ENCODE peak calls at places on chromosome 6, in five cellular contexts. F, S, P, Q and H are unnamed samples.

GRCh38 chr6:9100869-9101575 is 665.7 kb upstream of the SLC35B3 start:
- DNase-seq in P (no peak), Q (no peak), S (no peak), F (no peak), H (no peak)

GRCh38 chr6:168695701-168696100 is 254.7 kb downstream of the SMOC2 start:
- DNase-seq in F (no peak), Q (no peak), S (no peak), P (no peak), H (no peak)

GRCh38 chr6:17884501-17885039 is 102.9 kb downstream of the KIF13A start:
- DNase-seq in F (peak; percentile 49), P (no peak), S (no peak), Q (no peak), H (peak; percentile 67)

GRCh38 chr6:33592595-33593413 is 12.7 kb upstream of the BAK1 start:
- DNase-seq in P (peak; percentile 44), F (peak; percentile 25), Q (no peak), S (no peak), H (peak; percentile 91)

GRCh38 chr6:164097557-164098398 is 683.3 kb downstream of the QKI start:
- DNase-seq in P (no peak), F (peak; percentile 90), S (no peak), Q (no peak), H (no peak)

GRCh38 chr6:17219098-17219497 is 62.1 kb upstream of the RBM24 start:
- DNase-seq in F (no peak), S (no peak), Q (no peak), P (no peak), H (no peak)

GRCh38 chr6:110039996-110040383 is 61.9 kb downstream of the GPR6 start:
- DNase-seq in P (peak; percentile 23), S (no peak), Q (no peak), F (peak; percentile 12), H (peak; percentile 70)

GRCh38 chr6:73579389-73579788 is 58.6 kb upstream of the EEF1A1 start:
- DNase-seq in S (no peak), Q (peak; percentile 36), F (no peak), P (peak; percentile 52), H (peak; percentile 24)

GRCh38 chr6:159565181-159565580 is 127.9 kb downstream of the SOD2 start:
- DNase-seq in P (no peak), S (no peak), F (no peak), Q (no peak), H (no peak)

GRCh38 chr6:34200340-34200971 is 36.2 kb upstream of the HMGA1 start:
- DNase-seq in S (no peak), F (no peak), P (no peak), Q (no peak), H (no peak)

GRCh38 chr6:18302561-18303439 is 38.5 kb upstream of the DEK start:
- DNase-seq in P (no peak), Q (no peak), S (no peak), F (no peak), H (no peak)

GRCh38 chr6:35091353-35092083 is 49.6 kb downstream of the TCP11 start:
- DNase-seq in Q (no peak), S (no peak), F (peak; percentile 6), P (no peak), H (no peak)

GRCh38 chr6:20473518-20473917 is 60.7 kb upstream of the CDKAL1 start:
- DNase-seq in S (no peak), Q (no peak), P (no peak), F (no peak), H (no peak)

GRCh38 chr6:49151461-49151860 is 311.6 kb downstream of the MMUT start:
- DNase-seq in F (no peak), Q (no peak), P (no peak), S (no peak), H (no peak)

GRCh38 chr6:1363729-1364572 is 25.4 kb upstream of the FOXF2 start:
- DNase-seq in Q (no peak), P (no peak), F (no peak), S (peak; percentile 41), H (no peak)

GRCh38 chr6:41723178-41723935 is 12.1 kb downstream of the TFEB start:
- DNase-seq in Q (peak; percentile 75), P (no peak), F (peak; percentile 89), S (peak; percentile 84), H (peak; percentile 84)

GRCh38 chr6:88367248-88367647 is 201.1 kb upstream of the CNR1 start:
- DNase-seq in S (no peak), Q (no peak), F (no peak), P (no peak), H (no peak)

DNA sequence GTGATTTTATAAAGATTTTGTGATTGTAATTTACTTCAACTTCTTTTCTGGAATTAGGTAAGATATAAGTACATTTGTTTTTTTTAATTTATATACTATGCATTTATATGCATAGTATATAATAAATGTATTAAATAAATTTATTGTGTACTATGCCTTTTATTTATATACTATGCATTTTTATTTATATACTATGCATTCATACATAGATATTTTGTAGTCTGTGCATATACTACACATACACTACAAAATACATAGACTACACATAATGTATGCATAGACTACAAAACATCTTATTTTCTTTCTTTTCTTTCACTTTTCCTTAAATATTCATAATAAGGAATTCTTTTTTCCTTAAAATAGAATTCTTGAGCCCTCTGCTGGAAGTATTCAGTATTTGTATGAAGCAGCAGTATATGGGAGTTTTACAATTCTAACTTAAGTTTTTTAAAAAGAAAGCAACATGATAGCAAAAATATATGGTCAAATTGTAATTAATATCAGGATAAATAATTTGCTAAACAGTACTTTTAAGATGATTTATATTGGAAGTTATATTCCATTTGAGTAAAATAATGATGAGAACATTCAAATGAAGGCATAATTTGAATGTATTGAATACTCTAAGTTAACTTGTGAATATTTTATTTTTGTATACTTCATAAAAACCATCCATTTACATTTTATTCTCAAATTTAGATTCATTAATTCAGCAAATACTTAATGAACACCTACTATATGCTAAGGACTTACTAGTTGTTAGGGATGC is 129.3 kb downstream of the KLHL32 start:
- DNase-seq in Q (no peak), F (peak; percentile 19), P (no peak), S (no peak), H (no peak)
- TF ChIP-seq CTCF in Q (peak; percentile 62), F (peak; percentile 54), P (no peak), S (peak; percentile 65), H (peak; percentile 46)

GRCh38 chr6:107868867-107869611 is 44.9 kb upstream of the SCML4 start:
- DNase-seq in P (no peak), S (no peak), Q (no peak), F (no peak), H (no peak)
- H3K4me3 ChIP-seq in P (no peak overlapping the region), S (no peak overlapping the region), Q (no peak overlapping the region), F (no peak overlapping the region), H (no peak overlapping the region)

GRCh38 chr6:36847991-36848390 is 8.7 kb upstream of the CPNE5 start:
- DNase-seq in Q (no peak), S (no peak), P (no peak), F (no peak), H (no peak)
- H3K27me3 ChIP-seq in Q (no peaks in the 10 kb centered on the region), S (no peaks in the 10 kb centered on the region), P (no peaks in the 10 kb centered on the region), F (no peaks in the 10 kb centered on the region), H (no peaks in the 10 kb centered on the region)

GRCh38 chr6:5259428-5259827 is 1.3 kb downstream of the LYRM4 start:
- DNase-seq in F (no peak), S (no peak), P (no peak), Q (no peak), H (no peak)

GRCh38 chr6:5260111-5260620 is 584 bp downstream of the LYRM4 start:
- DNase-seq in S (no peak), P (no peak), F (peak; percentile 55), Q (peak; percentile 59), H (peak; percentile 72)

GRCh38 chr6:5261545-5262109 is 314 bp downstream of the FARS2 start:
- DNase-seq in Q (no peak), F (no peak), P (no peak), S (no peak), H (no peak)

GRCh38 chr6:5257400-5257799 is 3.4 kb downstream of the LYRM4 start:
- DNase-seq in S (no peak), Q (no peak), F (no peak), P (no peak), H (no peak)

DNA sequence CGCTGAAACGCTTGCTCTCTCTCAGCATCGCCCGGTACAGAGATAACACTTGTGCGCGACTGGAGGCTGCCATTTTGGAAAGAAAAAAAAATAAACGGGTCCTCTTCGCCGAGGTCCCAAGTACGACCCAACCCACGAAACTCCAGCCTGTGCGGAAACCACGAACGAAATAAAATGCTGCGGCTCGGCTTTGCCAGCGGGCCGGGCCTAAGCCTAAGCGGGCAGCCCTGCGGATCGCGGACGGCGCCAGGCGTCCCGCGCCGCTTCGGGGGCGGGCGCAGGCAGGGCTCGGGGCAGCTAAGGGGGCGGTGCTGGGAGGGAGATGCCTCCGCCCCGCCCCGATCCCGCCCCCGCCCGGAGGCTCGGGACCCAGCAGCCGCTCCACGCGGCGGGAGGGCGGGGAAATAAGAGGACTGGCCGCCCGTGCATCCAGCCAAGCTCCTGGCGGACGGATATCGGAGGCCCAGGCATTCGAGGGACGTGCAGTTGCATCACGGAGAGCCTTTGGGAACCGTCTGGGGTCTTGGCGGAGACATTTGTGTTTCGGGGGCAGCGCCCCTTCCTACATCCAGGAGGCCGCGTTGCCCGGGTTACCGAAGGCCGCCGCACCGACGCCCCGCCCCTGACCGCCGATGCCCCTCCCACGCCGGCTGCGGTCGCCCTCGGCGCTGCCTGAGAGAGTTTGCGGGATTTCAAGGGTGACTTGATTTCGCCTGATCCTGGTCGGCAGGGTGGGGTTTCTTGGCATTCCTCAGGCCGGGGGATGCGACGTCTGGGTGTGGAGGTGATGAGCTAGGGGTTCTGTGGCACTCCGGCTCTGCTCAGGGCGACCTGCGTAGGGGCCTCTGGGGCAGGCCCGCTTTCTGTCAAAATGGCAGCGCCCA is at the start of the genes FARS2 and LYRM4:
- DNase-seq in Q (peak; percentile 91), S (peak; percentile 92), P (peak; percentile 94), F (peak; percentile 86), H (peak; percentile 96)
- TF ChIP-seq CTCF in Q (no peak), S (peak; percentile 26), P (peak; percentile 22), F (no peak), H (no peak)

GRCh38 chr6:68572525-68572924 is 62.6 kb upstream of the ADGRB3 start:
- DNase-seq in F (peak; percentile 1), S (no peak), Q (no peak), P (no peak), H (no peak)

GRCh38 chr6:68572975-68573374 is 62.1 kb upstream of the ADGRB3 start:
- DNase-seq in F (no peak), S (no peak), Q (no peak), P (no peak), H (no peak)

GRCh38 chr6:68575765-68576439 is 59.2 kb upstream of the ADGRB3 start:
- DNase-seq in P (no peak), F (peak; percentile 13), Q (no peak), S (no peak), H (no peak)
- H3K4me3 ChIP-seq in P (no peak overlapping the region), F (no peak overlapping the region), Q (no peak overlapping the region), S (peak overlapping the region; percentile 17), H (no peak overlapping the region)